ENCODE peak calls at places on chromosomes 11 and 22, in nine cellular contexts. F is GM23338; G is stimulated activated memory B cell treated with anti-CD40 and anti-IgM and Interleukin-4, amounts not matched to agents 10 μg/mL and 1 μg/mL and 100 μg/mL, for 72 hours; A is Right ventricle myocardium inferior; P is gastroesophageal sphincter; K is activated CD4-positive, CD25-positive, alpha-beta regulatory T cell treated with anti-CD3 and anti-CD28 coated beads, Interleukin-2, amount 50 U/mL, for 24 hours; S is lower lobe of right lung; D is activated T-helper 17 cell treated with anti-CD3 and anti-CD28 coated beads, Interleukin-2, amount 50 U/mL, for 72 hours; T is right cardiac atrium. L is an unnamed sample.

GRCh38 chr11:19842505-19842904 is 129.9 kb downstream of the NAV2 start:
- ATAC-seq in S (no peak), F (no peak), A (no peak), P (no peak), K (no peak), T (no peak), D (no peak), G (no peak), L (no peak)

GRCh38 chr11:119248750-119249670 is 42.9 kb downstream of the CBL start:
- ATAC-seq in D (peak), F (no peak), T (no peak), P (no peak), S (no peak), G (no peak), K (peak), A (no peak), L (no peak)

GRCh38 chr11:23423119-23423518 is 562.8 kb upstream of the CCDC179 start:
- ATAC-seq in A (no peak), G (no peak), S (no peak), F (no peak), D (no peak), P (no peak), T (no peak), K (no peak), L (no peak)

GRCh38 chr22:50673231-50674126 is 856 bp downstream of the SHANK3 start:
- ATAC-seq in P (no peak), G (no peak), D (no peak), F (peak), S (no peak), K (no peak), A (no peak), T (no peak), L (no peak)

GRCh38 chr22:41535244-41535643 is 9.0 kb downstream of the POLR3H start:
- ATAC-seq in D (no peak), G (no peak), P (no peak), K (no peak), F (peak), A (no peak), T (no peak), S (no peak), L (no peak)

GRCh38 chr11:120208777-120209176 is 2.1 kb upstream of the OAF start:
- ATAC-seq in S (peak), T (no peak), K (no peak), A (no peak), P (peak), F (no peak), G (no peak), D (no peak), L (peak)

GRCh38 chr11:45079943-45080719 is 66.3 kb upstream of the PRDM11 start:
- ATAC-seq in S (peak), F (no peak), P (no peak), K (peak), A (no peak), D (peak), T (no peak), G (peak), L (peak)

GRCh38 chr11:132520199-132520598 is 1012.1 kb downstream of the OPCML start:
- ATAC-seq in D (no peak), P (no peak), K (no peak), A (no peak), S (no peak), T (no peak), F (no peak), G (no peak), L (no peak)

GRCh38 chr22:30420401-30421178 is 5.0 kb upstream of the MTFP1 start:
- ATAC-seq in A (no peak), T (no peak), D (peak), G (no peak), P (no peak), S (no peak), K (no peak), F (no peak), L (peak)

GRCh38 chr11:14539867-14540475 is 19.8 kb upstream of the PSMA1 start:
- ATAC-seq in G (no peak), K (no peak), T (peak), P (peak), D (no peak), A (peak), S (peak), F (peak), L (no peak)

GRCh38 chr11:28871090-28871489 is 762.9 kb downstream of the METTL15 start:
- ATAC-seq in T (no peak), A (no peak), D (no peak), F (no peak), P (no peak), G (no peak), S (no peak), K (no peak), L (no peak)

GRCh38 chr11:73258104-73258684 is 13.9 kb upstream of the P2RY6 start:
- ATAC-seq in G (no peak), A (no peak), D (no peak), S (peak), F (peak), T (peak), P (no peak), K (no peak), L (peak)

GRCh38 chr11:35488117-35488516 is 37.3 kb downstream of the PAMR1 start:
- ATAC-seq in F (no peak), D (no peak), G (no peak), T (no peak), K (no peak), A (peak), P (no peak), S (no peak), L (no peak)

GRCh38 chr11:45056529-45056928 is 89.9 kb upstream of the PRDM11 start:
- ATAC-seq in F (peak), S (no peak), K (no peak), D (no peak), A (no peak), T (no peak), P (no peak), G (no peak), L (no peak)

GRCh38 chr22:35555351-35555915 is 14.8 kb downstream of the RASD2 start:
- ATAC-seq in F (no peak), K (no peak), A (no peak), G (no peak), S (peak), D (no peak), T (no peak), P (no peak), L (no peak)

GRCh38 chr11:95156916-95157568 is 67.4 kb downstream of the ENDOD1 start:
- ATAC-seq in S (peak), D (no peak), A (peak), T (peak), F (no peak), K (no peak), P (peak), G (no peak), L (no peak)

GRCh38 chr11:75325713-75326438 is 25.6 kb downstream of the ARRB1 start:
- ATAC-seq in A (peak), S (no peak), K (peak), F (no peak), G (peak), D (peak), P (peak), T (peak), L (peak)

L was measured in esophagus mucosa.